ENCODE peak calls at places on chromosomes 11 and 22, in ten cellular contexts. D, I, T, E, J, O, N, G, M and W are unnamed samples. For H3K27me3, the result is how much of the 10 kb centered on the place peaks cover.

GRCh38 chr11:57800444-57801184 is 39.0 kb downstream of the CTNND1 start:
- DNase-seq in T (no peak), M (no peak), O (no peak), E (peak), J (peak), G (no peak), D (no peak), N (no peak), I (peak), W (no peak)

GRCh38 chr11:88042238-88043032 is 132.8 kb downstream of the RAB38 start:
- DNase-seq in G (no peak), O (no peak), T (no peak), I (no peak), J (no peak), M (no peak), E (no peak), N (no peak), D (no peak), W (no peak)

GRCh38 chr22:32030508-32031247 is 12.4 kb upstream of the SLC5A1 start:
- DNase-seq in G (no peak), I (no peak), O (no peak), N (no peak), J (no peak), M (no peak), E (no peak), D (no peak), T (no peak), W (no peak)

GRCh38 chr11:110856993-110857812 is 145.0 kb upstream of the ARHGAP20 start:
- DNase-seq in J (peak), M (no peak), T (no peak), D (no peak), N (no peak), E (no peak), G (no peak), I (no peak), O (no peak), W (no peak)

GRCh38 chr11:110777765-110778164 is 65.5 kb upstream of the ARHGAP20 start:
- DNase-seq in G (no peak), I (peak), J (no peak), T (no peak), N (no peak), M (peak), D (no peak), E (no peak), O (peak), W (peak)

GRCh38 chr11:72981067-72981466 is 161.1 kb downstream of the FCHSD2 start:
- DNase-seq in N (no peak), O (no peak), T (no peak), M (no peak), E (no peak), I (no peak), J (no peak), D (no peak), G (no peak), W (no peak)

GRCh38 chr11:12441081-12441801 is 63.9 kb downstream of the PARVA start:
- DNase-seq in M (no peak), O (no peak), D (no peak), G (no peak), T (no peak), I (no peak), J (no peak), N (no peak), E (no peak), W (no peak)

GRCh38 chr11:93895106-93895862 is 44.9 kb upstream of the VSTM5 start:
- DNase-seq in D (no peak), T (no peak), I (peak), M (no peak), E (peak), G (no peak), J (peak), O (no peak), N (no peak), W (no peak)

GRCh38 chr22:34709641-34710040 is 356.3 kb upstream of the ISX start:
- DNase-seq in I (no peak), G (no peak), E (no peak), J (no peak), N (no peak), O (no peak), T (no peak), D (no peak), M (no peak), W (no peak)

GRCh38 chr11:114060402-114061052 is 1.0 kb downstream of the ZBTB16 start:
- DNase-seq in O (no peak), T (peak), N (peak), G (peak), E (peak), M (no peak), I (no peak), J (no peak), D (peak), W (no peak)

GRCh38 chr22:23815781-23816551 is 22.8 kb downstream of the DERL3 start:
- DNase-seq in T (no peak), M (no peak), E (no peak), G (peak), N (no peak), I (no peak), J (no peak), O (no peak), D (peak), W (no peak)

GRCh38 chr22:40533712-40534378 is 102.7 kb downstream of the MRTFA start:
- DNase-seq in M (no peak), I (peak), G (no peak), D (no peak), E (no peak), O (peak), J (no peak), T (no peak), N (no peak), W (no peak)

GRCh38 chr11:19821412-19821875 is 108.8 kb downstream of the NAV2 start:
- DNase-seq in E (peak), T (no peak), J (no peak), I (no peak), O (no peak), N (peak), D (no peak), M (no peak), G (peak), W (no peak)

GRCh38 chr11:4087551-4087950 is 7.0 kb upstream of the RRM1 start:
- DNase-seq in I (no peak), O (no peak), T (no peak), D (no peak), G (no peak), E (no peak), M (no peak), J (no peak), N (no peak), W (no peak)

GRCh38 chr11:76215946-76216345 is 9.6 kb upstream of the WNT11 start:
- DNase-seq in T (no peak), O (no peak), D (peak), M (no peak), G (peak), J (no peak), I (no peak), E (no peak), N (no peak), W (no peak)

GRCh38 chr11:18540207-18541009 is 13.7 kb upstream of the TSG101 start:
- DNase-seq in G (no peak), E (no peak), I (no peak), J (no peak), D (no peak), M (no peak), N (no peak), O (no peak), T (no peak), W (no peak)

DNA sequence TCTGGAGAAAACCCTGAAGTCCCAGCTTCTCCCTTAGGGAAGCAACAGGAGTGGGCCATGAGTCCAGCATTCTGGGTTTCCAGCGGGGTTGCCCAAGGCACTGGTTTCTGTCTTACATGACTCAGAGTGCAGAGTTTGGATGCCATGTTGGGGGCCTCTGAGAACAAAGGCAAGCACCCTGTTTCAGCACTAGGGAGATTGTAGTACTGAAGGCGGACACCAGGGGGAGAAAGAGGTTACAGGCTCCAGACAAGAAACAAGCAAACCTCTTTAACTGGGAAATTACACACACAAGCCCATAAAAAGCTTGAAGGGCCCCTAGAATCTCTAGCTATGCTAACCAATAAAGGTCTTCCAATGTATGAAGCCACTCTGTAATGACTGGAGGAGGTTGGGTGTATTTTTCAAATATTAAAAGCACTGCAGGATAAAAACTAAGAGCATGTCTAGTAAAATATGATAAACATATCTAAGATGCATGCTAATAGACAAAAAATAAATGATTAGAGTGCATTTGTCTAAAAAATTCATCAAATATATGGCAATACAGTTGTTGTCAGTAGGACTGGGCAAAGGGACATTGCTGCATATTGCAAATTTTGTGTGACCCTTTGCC is 7.1 kb downstream of the MS4A6E start:
- DNase-seq in M (peak), D (no peak), O (peak), J (no peak), T (peak), E (peak), N (peak), I (peak), G (peak), W (peak)
- TF ChIP-seq CTCF in M (peak), D (peak), O (peak), J (peak), T (peak), E (peak), N (peak), I (peak), G (peak), W (peak)

GRCh38 chr22:49955581-49956417 is 4.8 kb upstream of the PIM3 start:
- DNase-seq in J (no peak), O (peak), M (no peak), N (peak), E (peak), I (no peak), G (no peak), T (no peak), D (peak), W (no peak)
- H3K27ac ChIP-seq in J (no peak), O (no peak), M (no peak), N (no peak), E (peak), I (no peak), G (peak), T (no peak), D (peak), W (no peak)

GRCh38 chr11:416757-417621 is 2.2 kb upstream of the SIGIRR start:
- DNase-seq in N (peak), D (peak), E (peak), O (peak), G (peak), T (no peak), J (no peak), I (no peak), M (no peak), W (no peak)

GRCh38 chr11:414333-414857 is 404 bp downstream of the SIGIRR start:
- DNase-seq in M (no peak), I (no peak), J (no peak), D (no peak), O (no peak), N (peak), E (peak), T (no peak), G (no peak), W (no peak)

GRCh38 chr11:416051-416756 is 1.4 kb upstream of the SIGIRR start:
- DNase-seq in N (peak), I (no peak), O (peak), E (peak), M (no peak), G (peak), T (no peak), D (no peak), J (no peak), W (no peak)

GRCh38 chr11:417652-418342 is 3.0 kb upstream of the SIGIRR start:
- DNase-seq in M (no peak), I (no peak), J (no peak), G (peak), N (no peak), O (peak), E (peak), T (no peak), D (no peak), W (peak)

DNA sequence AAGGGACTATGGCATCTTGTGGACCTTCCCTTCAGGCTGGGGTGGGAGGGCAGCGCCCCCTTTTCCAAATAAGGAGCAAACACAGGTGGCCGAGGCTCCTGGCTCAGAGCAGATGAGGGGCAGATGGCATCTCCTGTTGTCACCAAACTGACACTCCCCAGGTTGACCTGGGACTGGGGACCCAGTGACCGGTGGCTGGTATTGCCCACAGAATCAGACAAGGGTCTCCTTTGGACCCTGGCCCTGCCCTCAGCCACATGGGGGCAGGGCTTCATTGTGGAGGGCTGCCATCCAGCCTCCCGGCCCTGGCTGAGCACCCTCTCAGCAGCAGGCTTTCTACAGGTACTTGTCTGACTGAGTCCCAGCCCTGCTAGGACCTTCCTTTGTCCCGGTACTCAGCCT is 842 bp upstream of the SIGIRR start:
- DNase-seq in J (no peak), O (peak), M (no peak), I (no peak), G (peak), E (peak), N (peak), T (no peak), D (no peak), W (peak)
- H3K27me3 ChIP-seq in J (under half), O (under half), M (under half), I (half or more), G (under half), E (under half), N (under half), T (under half), D (half or more), W (under half)

GRCh38 chr11:116840224-116840745 is 2.9 kb upstream of the APOA1 start:
- DNase-seq in E (no peak), G (no peak), M (no peak), D (no peak), J (no peak), T (no peak), N (no peak), O (no peak), I (no peak), W (no peak)
- TF ChIP-seq CTCF in E (no peak), G (peak), M (no peak), D (peak), J (peak), T (no peak), N (peak), O (no peak), I (no peak), W (no peak)

DNA sequence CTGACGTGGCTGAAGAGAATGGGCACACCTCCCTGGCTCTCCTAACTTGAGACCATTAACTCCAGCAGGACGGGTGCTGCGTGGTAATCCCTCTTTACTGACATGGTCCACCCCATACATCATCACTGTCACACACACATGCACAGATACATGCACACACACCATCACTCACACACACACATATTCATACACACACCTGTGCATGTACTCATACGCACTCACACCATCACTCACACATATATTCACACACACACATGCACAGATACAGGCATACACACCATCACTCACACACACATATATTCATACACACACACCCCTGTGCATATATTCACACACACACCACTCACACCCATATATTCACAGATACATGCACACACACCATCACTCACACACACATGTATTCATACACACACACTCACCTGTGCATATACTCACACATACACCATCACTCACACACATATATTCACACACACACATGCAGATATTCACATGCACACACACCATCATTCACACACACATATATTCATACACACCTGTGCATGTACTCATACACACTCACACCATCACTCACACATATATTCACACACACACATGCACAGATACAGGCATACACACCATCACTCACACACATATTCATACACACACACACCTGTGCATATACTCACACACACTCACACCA is 74.8 kb downstream of the EFCAB6 start:
- DNase-seq in G (no peak), T (no peak), M (no peak), I (no peak), J (no peak), D (no peak), N (no peak), E (no peak), O (no peak), W (no peak)
- H3K27ac ChIP-seq in G (no peak), T (no peak), M (no peak), I (no peak), J (no peak), D (no peak), N (no peak), E (no peak), O (no peak), W (no peak)